ENCODE peak calls at places on chromosomes 12 and 14, in ten cellular contexts. U, B, T, L, J, D, S, V, C and W are unnamed samples.

GRCh38 chr14:36521598-36522345 is 1.7 kb upstream of the NKX2-1 start:
- DNase-seq in T (no peak), V (no peak), S (no peak), C (no peak), J (peak), U (no peak), L (no peak), B (no peak), D (no peak), W (no peak)

GRCh38 chr12:57874166-57875108 is 27.9 kb upstream of the CTDSP2 start:
- DNase-seq in J (no peak), U (no peak), L (no peak), D (no peak), S (no peak), V (no peak), B (no peak), T (no peak), C (no peak), W (no peak)

GRCh38 chr14:96225745-96226151 is 21.1 kb downstream of the BDKRB2 start:
- DNase-seq in J (no peak), L (no peak), S (no peak), D (no peak), T (peak), B (no peak), V (no peak), C (no peak), U (no peak), W (no peak)

GRCh38 chr12:89779090-89779489 is 70.5 kb upstream of the ATP2B1 start:
- DNase-seq in S (no peak), L (no peak), V (no peak), U (no peak), B (no peak), J (no peak), D (no peak), C (no peak), T (no peak), W (no peak)

GRCh38 chr14:70782361-70782760 is 27.0 kb downstream of the MAP3K9 start:
- DNase-seq in T (peak), C (no peak), B (no peak), U (no peak), J (no peak), D (no peak), S (no peak), L (no peak), V (no peak), W (no peak)

GRCh38 chr14:24331731-24332093 is 3.2 kb downstream of the ADCY4 start:
- DNase-seq in B (no peak), S (no peak), V (no peak), J (no peak), D (no peak), C (no peak), U (no peak), L (no peak), T (no peak), W (no peak)

GRCh38 chr12:31867292-31867691 is 91.9 kb upstream of the RESF1 start:
- DNase-seq in J (no peak), D (no peak), L (no peak), U (no peak), T (no peak), S (no peak), B (no peak), C (no peak), V (no peak), W (no peak)

GRCh38 chr12:99911076-99911475 is 73.7 kb downstream of the ANKS1B start:
- DNase-seq in D (peak), U (no peak), L (no peak), J (no peak), S (no peak), B (no peak), T (peak), V (no peak), C (no peak), W (no peak)

GRCh38 chr14:70098257-70098809 is 90.4 kb downstream of the SLC8A3 start:
- DNase-seq in D (no peak), V (no peak), T (no peak), U (no peak), C (no peak), B (peak), J (no peak), L (no peak), S (no peak), W (no peak)

GRCh38 chr14:102464006-102464405 is 45.6 kb downstream of the ANKRD9 start:
- DNase-seq in B (no peak), V (no peak), J (no peak), C (no peak), L (no peak), S (no peak), T (no peak), U (no peak), D (no peak), W (peak)

GRCh38 chr12:34400423-34400881 is 378.2 kb downstream of the ALG10 start:
- DNase-seq in V (no peak), S (no peak), C (no peak), U (no peak), J (peak), L (peak), B (peak), T (no peak), D (peak), W (peak)

GRCh38 chr12:62713723-62714122 is 221.2 kb downstream of the PPM1H start:
- DNase-seq in V (no peak), D (no peak), B (no peak), T (no peak), L (no peak), U (no peak), J (no peak), S (no peak), C (no peak), W (no peak)

GRCh38 chr12:82968644-82969339 is 282.1 kb downstream of the TMTC2 start:
- DNase-seq in J (no peak), C (no peak), D (no peak), T (no peak), S (no peak), U (no peak), B (no peak), V (no peak), L (no peak), W (no peak)

GRCh38 chr12:69284131-69284530 is 44.8 kb downstream of the CPSF6 start:
- DNase-seq in D (peak), V (peak), S (peak), L (peak), J (peak), B (peak), U (no peak), C (peak), T (peak), W (no peak)

GRCh38 chr12:132143328-132144071 is 619 bp downstream of the DDX51 start:
- DNase-seq in S (no peak), B (peak), U (no peak), L (no peak), V (peak), T (no peak), C (no peak), D (peak), J (no peak), W (peak)

GRCh38 chr12:67531519-67531918 is 117.0 kb upstream of the DYRK2 start:
- DNase-seq in B (no peak), T (peak), L (no peak), U (no peak), S (no peak), C (no peak), J (no peak), D (no peak), V (no peak), W (no peak)

GRCh38 chr14:77470192-77470870 is 12.4 kb downstream of the AHSA1 start:
- DNase-seq in C (no peak), J (no peak), T (no peak), B (no peak), D (no peak), S (no peak), V (no peak), U (no peak), L (no peak), W (no peak)

GRCh38 chr12:58349161-58349560 is 407.8 kb downstream of the ATP23 start:
- DNase-seq in D (no peak), V (no peak), T (no peak), L (no peak), C (no peak), B (no peak), J (no peak), U (no peak), S (no peak), W (no peak)

GRCh38 chr14:96635850-96636249 is 133.7 kb downstream of the PAPOLA start:
- DNase-seq in T (peak), U (no peak), J (peak), B (no peak), L (no peak), S (no peak), C (no peak), V (no peak), D (no peak), W (no peak)

GRCh38 chr12:75480469-75480949 is at the start of gene GLIPR1:
- DNase-seq in C (peak), D (peak), J (peak), U (peak), V (peak), L (peak), S (no peak), T (peak), B (peak), W (no peak)